ENCODE peak calls at places on chromosome 20, in five cellular contexts. One of them, this sample, is unnamed.

GRCh38 chr20:1345030-1345755 is 16.3 kb upstream of the SDCBP2 start:
- DNase-seq in astrocyte of the spinal cord: no peak
- DNase-seq in neural progenitor cell: no peak
- DNase-seq in coronary artery: no peak
- DNase-seq in GM23338: no peak
- DNase-seq in this sample: no peak

GRCh38 chr20:35539756-35540212 is 2.1 kb upstream of the ERGIC3 start:
- DNase-seq in astrocyte of the spinal cord: no peak
- DNase-seq in neural progenitor cell: peak; percentile 90
- DNase-seq in coronary artery: no peak
- DNase-seq in GM23338: peak; percentile 95
- DNase-seq in this sample: no peak

GRCh38 chr20:2234788-2235187 is 61.0 kb upstream of the TGM3 start:
- DNase-seq in astrocyte of the spinal cord: peak; percentile 44
- DNase-seq in neural progenitor cell: peak; percentile 53
- DNase-seq in coronary artery: no peak
- DNase-seq in GM23338: peak; percentile 77
- DNase-seq in this sample: no peak

GRCh38 chr20:52105573-52106422 is 85.8 kb downstream of the ZFP64 start:
- DNase-seq in astrocyte of the spinal cord: peak; percentile 48
- DNase-seq in neural progenitor cell: peak; percentile 88
- DNase-seq in coronary artery: no peak
- DNase-seq in GM23338: peak; percentile 96
- DNase-seq in this sample: peak; percentile 38

GRCh38 chr20:5844063-5844681 is 94.0 kb downstream of the SHLD1 start:
- DNase-seq in astrocyte of the spinal cord: peak; percentile 42
- DNase-seq in neural progenitor cell: no peak
- DNase-seq in coronary artery: no peak
- DNase-seq in GM23338: no peak
- DNase-seq in this sample: peak; percentile 46

GRCh38 chr20:25553819-25554296 is 31.5 kb downstream of the NINL start:
- DNase-seq in astrocyte of the spinal cord: peak; percentile 58
- DNase-seq in neural progenitor cell: no peak
- DNase-seq in coronary artery: no peak
- DNase-seq in GM23338: no peak
- DNase-seq in this sample: peak; percentile 91

GRCh38 chr20:61937146-61937962 is 128.3 kb downstream of the TAF4 start:
- DNase-seq in astrocyte of the spinal cord: no peak
- DNase-seq in neural progenitor cell: no peak
- DNase-seq in coronary artery: no peak
- DNase-seq in GM23338: no peak
- DNase-seq in this sample: no peak

GRCh38 chr20:36311854-36312723 is 6.0 kb downstream of the DLGAP4 start:
- DNase-seq in astrocyte of the spinal cord: no peak
- DNase-seq in neural progenitor cell: no peak
- DNase-seq in coronary artery: peak; percentile 53
- DNase-seq in GM23338: no peak
- DNase-seq in this sample: no peak

GRCh38 chr20:63533388-63533787 is 3.8 kb downstream of the PTK6 start:
- DNase-seq in astrocyte of the spinal cord: no peak
- DNase-seq in neural progenitor cell: no peak
- DNase-seq in coronary artery: no peak
- DNase-seq in GM23338: no peak
- DNase-seq in this sample: no peak

GRCh38 chr20:59222982-59223610 is 59.5 kb downstream of the ZNF831 start:
- DNase-seq in astrocyte of the spinal cord: no peak
- DNase-seq in neural progenitor cell: peak; percentile 47
- DNase-seq in coronary artery: no peak
- DNase-seq in GM23338: peak; percentile 44
- DNase-seq in this sample: peak; percentile 40

GRCh38 chr20:10078403-10078802 is 43.6 kb downstream of the ANKEF1 start:
- DNase-seq in astrocyte of the spinal cord: no peak
- DNase-seq in neural progenitor cell: no peak
- DNase-seq in coronary artery: no peak
- DNase-seq in GM23338: no peak
- DNase-seq in this sample: no peak

GRCh38 chr20:62020935-62021701 is 44.6 kb downstream of the TAF4 start:
- DNase-seq in astrocyte of the spinal cord: peak; percentile 17
- DNase-seq in neural progenitor cell: peak; percentile 28
- DNase-seq in coronary artery: no peak
- DNase-seq in GM23338: no peak
- DNase-seq in this sample: peak; percentile 51

GRCh38 chr20:51695574-51696303 is 72.5 kb downstream of the ATP9A start:
- DNase-seq in astrocyte of the spinal cord: peak; percentile 74
- DNase-seq in neural progenitor cell: no peak
- DNase-seq in coronary artery: no peak
- DNase-seq in GM23338: no peak
- DNase-seq in this sample: peak; percentile 82

GRCh38 chr20:5642155-5642981 is 107.8 kb upstream of the SHLD1 start:
- DNase-seq in astrocyte of the spinal cord: peak; percentile 51
- DNase-seq in neural progenitor cell: no peak
- DNase-seq in coronary artery: no peak
- DNase-seq in GM23338: no peak
- DNase-seq in this sample: peak; percentile 65

GRCh38 chr20:36969478-36970186 is 18.1 kb upstream of the SAMHD1 start:
- DNase-seq in astrocyte of the spinal cord: no peak
- DNase-seq in neural progenitor cell: no peak
- DNase-seq in coronary artery: no peak
- DNase-seq in GM23338: no peak
- DNase-seq in this sample: no peak

GRCh38 chr20:44885392-44886275 is at the start of gene YWHAB:
- DNase-seq in astrocyte of the spinal cord: peak; percentile 98
- DNase-seq in neural progenitor cell: peak; percentile 99
- DNase-seq in coronary artery: peak; percentile 99
- DNase-seq in GM23338: peak; percentile 99
- DNase-seq in this sample: peak; percentile 98

GRCh38 chr20:44886276-44886671 is 769 bp downstream of the YWHAB start:
- DNase-seq in astrocyte of the spinal cord: no peak
- DNase-seq in neural progenitor cell: no peak
- DNase-seq in coronary artery: no peak
- DNase-seq in GM23338: peak; percentile 13
- DNase-seq in this sample: no peak

GRCh38 chr20:44887466-44887865 is 2.0 kb downstream of the YWHAB start:
- DNase-seq in astrocyte of the spinal cord: no peak
- DNase-seq in neural progenitor cell: no peak
- DNase-seq in coronary artery: no peak
- DNase-seq in GM23338: no peak
- DNase-seq in this sample: no peak

GRCh38 chr20:44886828-44887227 is 1.3 kb downstream of the YWHAB start:
- DNase-seq in astrocyte of the spinal cord: no peak
- DNase-seq in neural progenitor cell: no peak
- DNase-seq in coronary artery: no peak
- DNase-seq in GM23338: no peak
- DNase-seq in this sample: no peak

DNA sequence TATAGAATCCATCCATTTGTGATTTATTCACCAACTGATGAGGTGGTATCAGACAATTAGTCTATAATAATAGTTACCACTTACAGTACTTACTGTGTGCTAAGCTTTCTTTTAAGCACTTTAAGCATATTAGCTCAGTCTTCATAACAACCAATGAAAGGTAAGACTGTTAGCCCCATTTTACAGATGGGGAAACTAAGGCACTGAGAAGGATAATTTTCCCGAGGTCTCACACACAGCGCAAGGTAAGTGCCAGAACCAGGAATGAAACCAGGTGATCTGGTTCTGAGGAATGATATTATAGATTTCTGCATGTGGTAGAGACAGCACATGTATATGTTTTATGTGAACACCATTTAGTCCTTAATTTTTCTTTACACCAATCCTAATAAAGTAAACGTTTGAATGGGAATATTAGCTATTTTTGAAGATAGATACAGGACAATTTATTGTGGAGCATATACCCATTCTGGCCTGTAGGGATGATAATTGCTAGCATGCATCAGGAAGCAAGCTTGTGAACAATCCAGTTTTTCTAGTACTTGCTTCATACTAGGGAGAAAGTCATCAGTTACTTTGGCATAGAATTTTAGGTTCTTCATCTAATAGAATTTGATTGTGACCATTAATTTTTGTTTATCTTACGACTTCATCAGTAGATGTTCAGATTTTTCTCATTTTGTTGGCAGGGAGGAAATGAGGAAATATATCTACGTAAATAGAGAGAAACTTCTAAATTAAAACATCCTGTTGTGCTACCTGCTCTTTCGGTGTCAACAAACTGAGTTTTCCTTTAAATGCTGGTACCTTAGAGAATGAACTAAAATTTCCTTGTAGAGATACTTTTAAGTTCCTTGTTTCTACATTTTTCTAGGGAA is 3.0 kb downstream of the YWHAB start:
- DNase-seq in astrocyte of the spinal cord: no peak
- DNase-seq in neural progenitor cell: no peak
- DNase-seq in coronary artery: no peak
- DNase-seq in GM23338: no peak
- DNase-seq in this sample: peak; percentile 37
- H3K4me3 ChIP-seq in astrocyte of the spinal cord: no peak overlapping the region
- H3K4me3 ChIP-seq in neural progenitor cell: no peak overlapping the region
- H3K4me3 ChIP-seq in coronary artery: peak overlapping the region; percentile 25
- H3K4me3 ChIP-seq in GM23338: peak overlapping the region; percentile 21
- H3K4me3 ChIP-seq in this sample: peak overlapping the region; percentile 14

DNA sequence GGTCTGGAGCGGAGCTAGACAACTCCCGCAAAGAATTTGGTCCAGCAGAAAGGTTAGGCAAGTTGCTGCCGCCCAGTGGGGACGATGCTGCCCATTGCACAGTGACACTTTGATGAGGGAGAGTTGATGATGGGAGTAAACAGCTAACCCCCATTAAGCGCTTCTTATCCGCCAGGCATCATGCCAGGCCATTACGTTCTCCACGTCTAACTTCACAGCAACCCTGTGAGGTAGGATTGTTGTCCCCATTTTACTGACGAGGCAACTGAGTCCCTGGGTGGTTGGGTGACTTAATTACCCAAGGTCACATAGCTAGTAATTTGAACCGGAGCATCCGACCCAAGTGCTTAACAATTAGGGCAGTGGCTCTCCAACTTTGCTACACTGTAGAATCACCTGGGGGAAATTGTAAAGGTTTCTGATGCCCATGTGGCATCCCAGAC is 731 bp downstream of the RALGAPB start:
- DNase-seq in astrocyte of the spinal cord: peak; percentile 8
- DNase-seq in neural progenitor cell: peak; percentile 11
- DNase-seq in coronary artery: no peak
- DNase-seq in GM23338: no peak
- DNase-seq in this sample: peak; percentile 57
- TF ChIP-seq CTCF in astrocyte of the spinal cord: peak; percentile 20
- TF ChIP-seq CTCF in neural progenitor cell: peak; percentile 12
- TF ChIP-seq CTCF in coronary artery: no peak
- TF ChIP-seq CTCF in GM23338: no peak
- TF ChIP-seq CTCF in this sample: peak; percentile 6

GRCh38 chr20:23222531-23223200 is 127.9 kb upstream of the NXT1 start:
- DNase-seq in astrocyte of the spinal cord: no peak
- DNase-seq in neural progenitor cell: no peak
- DNase-seq in coronary artery: peak; percentile 45
- DNase-seq in GM23338: no peak
- DNase-seq in this sample: no peak

GRCh38 chr20:23225407-23226060 is 125.1 kb upstream of the NXT1 start:
- DNase-seq in astrocyte of the spinal cord: peak; percentile 22
- DNase-seq in neural progenitor cell: no peak
- DNase-seq in coronary artery: peak; percentile 84
- DNase-seq in GM23338: no peak
- DNase-seq in this sample: peak; percentile 94

GRCh38 chr20:23226612-23227265 is 123.9 kb upstream of the NXT1 start:
- DNase-seq in astrocyte of the spinal cord: no peak
- DNase-seq in neural progenitor cell: no peak
- DNase-seq in coronary artery: no peak
- DNase-seq in GM23338: no peak
- DNase-seq in this sample: peak; percentile 47

GRCh38 chr20:23223908-23224307 is 126.7 kb upstream of the NXT1 start:
- DNase-seq in astrocyte of the spinal cord: no peak
- DNase-seq in neural progenitor cell: no peak
- DNase-seq in coronary artery: no peak
- DNase-seq in GM23338: no peak
- DNase-seq in this sample: no peak

GRCh38 chr20:23224806-23225205 is 125.8 kb upstream of the NXT1 start:
- DNase-seq in astrocyte of the spinal cord: no peak
- DNase-seq in neural progenitor cell: no peak
- DNase-seq in coronary artery: no peak
- DNase-seq in GM23338: no peak
- DNase-seq in this sample: no peak
- H3K4me3 ChIP-seq in astrocyte of the spinal cord: no peak overlapping the region
- H3K4me3 ChIP-seq in neural progenitor cell: no peak overlapping the region
- H3K4me3 ChIP-seq in coronary artery: no peak overlapping the region
- H3K4me3 ChIP-seq in GM23338: no peak overlapping the region
- H3K4me3 ChIP-seq in this sample: no peak overlapping the region

DNA sequence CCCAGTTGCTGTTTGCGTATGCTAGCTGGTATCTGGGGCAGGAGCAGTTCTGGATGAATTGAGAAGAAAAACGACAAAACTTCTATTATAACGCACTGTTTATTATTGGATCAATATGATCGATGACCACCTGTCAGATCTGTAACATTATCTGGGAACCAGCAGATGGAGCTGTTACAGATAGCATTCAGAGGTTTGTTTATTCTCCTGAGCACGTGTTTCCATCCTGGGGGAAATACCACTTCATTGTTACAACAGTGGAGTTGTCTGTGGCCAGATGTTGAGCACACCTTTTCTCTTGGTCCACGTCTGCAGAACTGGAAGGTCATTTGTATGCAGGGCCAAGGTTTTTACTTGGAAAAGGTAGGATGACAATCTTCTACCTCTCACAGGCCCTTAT is 16.0 kb upstream of the NKX2-2 start:
- DNase-seq in astrocyte of the spinal cord: no peak
- DNase-seq in neural progenitor cell: peak; percentile 36
- DNase-seq in coronary artery: no peak
- DNase-seq in GM23338: peak; percentile 59
- DNase-seq in this sample: no peak
- TF ChIP-seq CTCF in astrocyte of the spinal cord: no peak
- TF ChIP-seq CTCF in neural progenitor cell: peak; percentile 69
- TF ChIP-seq CTCF in coronary artery: no peak
- TF ChIP-seq CTCF in GM23338: peak; percentile 77
- TF ChIP-seq CTCF in this sample: peak; percentile 6

DNA sequence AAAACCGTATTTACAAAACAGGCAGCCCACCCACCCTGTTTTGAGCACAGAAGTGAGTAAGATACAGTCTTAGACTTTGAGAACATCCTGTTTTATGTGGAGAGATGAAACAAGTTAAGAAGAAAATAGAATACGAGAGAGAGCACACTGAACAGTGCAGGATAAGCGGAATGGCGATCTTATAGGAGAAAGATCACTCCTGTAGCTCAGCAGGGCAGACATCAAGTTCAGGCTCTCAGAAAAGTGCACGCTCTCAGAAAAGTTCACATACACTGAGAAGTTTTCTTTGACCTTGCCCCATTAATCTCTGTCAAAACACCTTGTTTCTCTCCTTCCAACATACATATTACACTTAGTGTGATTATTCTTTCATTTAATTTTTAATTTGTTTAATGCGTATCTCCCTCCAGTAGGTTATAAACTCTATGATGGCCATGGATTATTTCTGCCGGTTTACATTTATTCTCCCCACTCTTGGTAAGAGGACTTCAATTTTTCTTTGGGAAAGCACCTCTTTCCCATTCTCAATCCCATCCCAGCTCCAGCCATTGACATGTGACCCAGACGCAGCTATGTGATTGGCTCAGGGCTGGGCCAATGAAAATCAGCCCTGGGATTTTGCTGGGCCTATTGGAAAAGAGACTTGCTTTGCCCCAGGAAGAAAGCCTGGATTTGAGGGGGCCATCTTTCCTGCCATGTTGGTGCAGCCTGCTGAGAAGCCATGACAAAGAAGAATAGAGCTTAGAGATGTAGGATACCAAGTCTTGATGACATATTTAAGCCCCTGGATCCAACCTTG is 16.2 kb downstream of the KCNB1 start:
- DNase-seq in astrocyte of the spinal cord: no peak
- DNase-seq in neural progenitor cell: no peak
- DNase-seq in coronary artery: no peak
- DNase-seq in GM23338: peak; percentile 15
- DNase-seq in this sample: no peak
- H3K4me3 ChIP-seq in astrocyte of the spinal cord: no peak overlapping the region
- H3K4me3 ChIP-seq in neural progenitor cell: no peak overlapping the region
- H3K4me3 ChIP-seq in coronary artery: no peak overlapping the region
- H3K4me3 ChIP-seq in GM23338: no peak overlapping the region
- H3K4me3 ChIP-seq in this sample: no peak overlapping the region

This sample was measured in foreskin fibroblast.